ENCODE peak calls at places on chromosome 11, in five cellular contexts. One of them, this sample, is unnamed.
A peak's percentile ranks its signal among the peaks of the same experiment; 100 is the strongest.

GRCh38 chr11:59510917-59511589 is at the start of gene OR4D9:
- DNase-seq in fibroblast of lung: no peak
- DNase-seq in A549: no peak
- DNase-seq in BE2C: no peak
- DNase-seq in AG04450: no peak
- DNase-seq in this sample: peak; percentile 28

GRCh38 chr11:8035225-8035846 is 45.7 kb upstream of the TUB start:
- DNase-seq in fibroblast of lung: no peak
- DNase-seq in A549: no peak
- DNase-seq in BE2C: no peak
- DNase-seq in AG04450: no peak
- DNase-seq in this sample: no peak

GRCh38 chr11:44950036-44950624 is 553 bp downstream of the TP53I11 start:
- DNase-seq in fibroblast of lung: no peak
- DNase-seq in A549: no peak
- DNase-seq in BE2C: peak; percentile 28
- DNase-seq in AG04450: no peak
- DNase-seq in this sample: no peak

GRCh38 chr11:119791701-119792151 is 62.7 kb upstream of the NECTIN1 start:
- DNase-seq in fibroblast of lung: peak; percentile 82
- DNase-seq in A549: no peak
- DNase-seq in BE2C: no peak
- DNase-seq in AG04450: no peak
- DNase-seq in this sample: no peak

GRCh38 chr11:133525976-133526375 is 6.3 kb downstream of the OPCML start:
- DNase-seq in fibroblast of lung: no peak
- DNase-seq in A549: no peak
- DNase-seq in BE2C: no peak
- DNase-seq in AG04450: no peak
- DNase-seq in this sample: no peak

GRCh38 chr11:61480936-61481335 is 27.6 kb upstream of the LRRC10B start:
- DNase-seq in fibroblast of lung: no peak
- DNase-seq in A549: no peak
- DNase-seq in BE2C: peak; percentile 56
- DNase-seq in AG04450: no peak
- DNase-seq in this sample: peak; percentile 66

GRCh38 chr11:72642815-72643511 is 31.3 kb downstream of the PDE2A start:
- DNase-seq in fibroblast of lung: peak; percentile 39
- DNase-seq in A549: peak; percentile 80
- DNase-seq in BE2C: peak; percentile 81
- DNase-seq in AG04450: no peak
- DNase-seq in this sample: peak; percentile 76

GRCh38 chr11:112219476-112220232 is 6.6 kb upstream of the PTS start:
- DNase-seq in fibroblast of lung: peak; percentile 57
- DNase-seq in A549: peak; percentile 39
- DNase-seq in BE2C: peak; percentile 39
- DNase-seq in AG04450: peak; percentile 52
- DNase-seq in this sample: peak; percentile 56

GRCh38 chr11:85685131-85685819 is 720 bp downstream of the CCDC89 start:
- DNase-seq in fibroblast of lung: no peak
- DNase-seq in A549: no peak
- DNase-seq in BE2C: peak; percentile 66
- DNase-seq in AG04450: peak; percentile 55
- DNase-seq in this sample: no peak

GRCh38 chr11:112797072-112797471 is 164.1 kb upstream of the NCAM1 start:
- DNase-seq in fibroblast of lung: peak; percentile 22
- DNase-seq in A549: no peak
- DNase-seq in BE2C: peak; percentile 62
- DNase-seq in AG04450: no peak
- DNase-seq in this sample: no peak

GRCh38 chr11:118916842-118917388 is 8.8 kb downstream of the BCL9L start:
- DNase-seq in fibroblast of lung: peak; percentile 68
- DNase-seq in A549: no peak
- DNase-seq in BE2C: peak; percentile 65
- DNase-seq in AG04450: no peak
- DNase-seq in this sample: no peak

GRCh38 chr11:3942160-3942955 is 86.9 kb downstream of the STIM1 start:
- DNase-seq in fibroblast of lung: no peak
- DNase-seq in A549: no peak
- DNase-seq in BE2C: no peak
- DNase-seq in AG04450: no peak
- DNase-seq in this sample: no peak

GRCh38 chr11:130999992-131000770 is 83.9 kb upstream of the SNX19 start:
- DNase-seq in fibroblast of lung: peak; percentile 96
- DNase-seq in A549: peak; percentile 38
- DNase-seq in BE2C: no peak
- DNase-seq in AG04450: peak; percentile 95
- DNase-seq in this sample: no peak

GRCh38 chr11:15735711-15736110 is 620.6 kb downstream of the SOX6 start:
- DNase-seq in fibroblast of lung: no peak
- DNase-seq in A549: no peak
- DNase-seq in BE2C: no peak
- DNase-seq in AG04450: no peak
- DNase-seq in this sample: peak; percentile 19

GRCh38 chr11:2316963-2317244 is 15.1 kb downstream of the TSPAN32 start:
- DNase-seq in fibroblast of lung: no peak
- DNase-seq in A549: no peak
- DNase-seq in BE2C: no peak
- DNase-seq in AG04450: no peak
- DNase-seq in this sample: peak; percentile 2

GRCh38 chr11:1576825-1577224 is 4.8 kb upstream of the DUSP8 start:
- DNase-seq in fibroblast of lung: no peak
- DNase-seq in A549: no peak
- DNase-seq in BE2C: no peak
- DNase-seq in AG04450: no peak
- DNase-seq in this sample: no peak

GRCh38 chr11:61392991-61393595 is 706 bp downstream of the TMEM216 start:
- DNase-seq in fibroblast of lung: peak; percentile 32
- DNase-seq in A549: peak; percentile 35
- DNase-seq in BE2C: no peak
- DNase-seq in AG04450: no peak
- DNase-seq in this sample: peak; percentile 35

GRCh38 chr11:101584651-101585050 is 844 bp upstream of the TRPC6 start:
- DNase-seq in fibroblast of lung: no peak
- DNase-seq in A549: no peak
- DNase-seq in BE2C: no peak
- DNase-seq in AG04450: no peak
- DNase-seq in this sample: no peak

GRCh38 chr11:15819679-15820286 is 536.6 kb downstream of the SOX6 start:
- DNase-seq in fibroblast of lung: peak; percentile 42
- DNase-seq in A549: peak; percentile 41
- DNase-seq in BE2C: peak; percentile 58
- DNase-seq in AG04450: no peak
- DNase-seq in this sample: peak; percentile 83

GRCh38 chr11:119094816-119095065 is 6.9 kb downstream of the DPAGT1 start:
- DNase-seq in fibroblast of lung: peak; percentile 84
- DNase-seq in A549: no peak
- DNase-seq in BE2C: peak; percentile 87
- DNase-seq in AG04450: no peak
- DNase-seq in this sample: no peak

GRCh38 chr11:76025068-76025467 is 181.2 kb downstream of the WNT11 start:
- DNase-seq in fibroblast of lung: peak; percentile 98
- DNase-seq in A549: no peak
- DNase-seq in BE2C: no peak
- DNase-seq in AG04450: peak; percentile 85
- DNase-seq in this sample: peak; percentile 46

GRCh38 chr11:69269926-69270697 is 23.8 kb upstream of the MYEOV start:
- DNase-seq in fibroblast of lung: no peak
- DNase-seq in A549: no peak
- DNase-seq in BE2C: no peak
- DNase-seq in AG04450: no peak
- DNase-seq in this sample: no peak

GRCh38 chr11:60763692-60764369 is 7.2 kb downstream of the MS4A15 start:
- DNase-seq in fibroblast of lung: no peak
- DNase-seq in A549: no peak
- DNase-seq in BE2C: no peak
- DNase-seq in AG04450: no peak
- DNase-seq in this sample: no peak

GRCh38 chr11:134577801-134578200 is 165.8 kb upstream of the B3GAT1 start:
- DNase-seq in fibroblast of lung: no peak
- DNase-seq in A549: no peak
- DNase-seq in BE2C: no peak
- DNase-seq in AG04450: no peak
- DNase-seq in this sample: no peak

GRCh38 chr11:134575504-134576230 is 163.6 kb upstream of the B3GAT1 start:
- DNase-seq in fibroblast of lung: no peak
- DNase-seq in A549: no peak
- DNase-seq in BE2C: no peak
- DNase-seq in AG04450: no peak
- DNase-seq in this sample: no peak

GRCh38 chr11:134576721-134577171 is 164.7 kb upstream of the B3GAT1 start:
- DNase-seq in fibroblast of lung: no peak
- DNase-seq in A549: no peak
- DNase-seq in BE2C: no peak
- DNase-seq in AG04450: no peak
- DNase-seq in this sample: no peak

GRCh38 chr11:134574947-134575346 is 162.9 kb upstream of the B3GAT1 start:
- DNase-seq in fibroblast of lung: no peak
- DNase-seq in A549: no peak
- DNase-seq in BE2C: no peak
- DNase-seq in AG04450: no peak
- DNase-seq in this sample: no peak

DNA sequence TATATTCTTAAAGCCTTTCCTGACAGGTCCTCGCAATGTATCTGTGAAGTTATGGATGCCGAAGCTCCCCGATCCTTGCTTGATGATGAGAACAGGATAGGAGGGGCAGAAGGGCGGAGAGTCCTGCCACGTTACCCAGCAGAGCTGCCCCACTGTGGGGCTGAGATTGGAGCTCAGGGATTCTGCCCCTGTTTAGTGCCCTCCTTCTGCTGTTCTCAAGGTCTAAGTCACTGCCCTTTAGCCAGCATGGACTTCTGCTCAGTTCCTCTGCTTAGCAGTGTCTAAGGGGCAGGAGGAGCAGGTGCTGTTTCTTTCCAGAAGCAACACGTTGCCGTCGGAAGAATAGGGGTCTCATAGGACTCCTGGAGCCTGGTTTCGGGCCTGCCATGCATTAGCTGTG is 164.2 kb upstream of the B3GAT1 start:
- DNase-seq in fibroblast of lung: no peak
- DNase-seq in A549: no peak
- DNase-seq in BE2C: no peak
- DNase-seq in AG04450: no peak
- DNase-seq in this sample: no peak
- H3K9me3 ChIP-seq in fibroblast of lung: no peaks in the 10 kb centered on the region
- H3K9me3 ChIP-seq in A549: no peaks in the 10 kb centered on the region
- H3K9me3 ChIP-seq in BE2C: no peaks in the 10 kb centered on the region
- H3K9me3 ChIP-seq in AG04450: peaks cover 87% of the 10 kb centered on the region
- H3K9me3 ChIP-seq in this sample: no peaks in the 10 kb centered on the region

DNA sequence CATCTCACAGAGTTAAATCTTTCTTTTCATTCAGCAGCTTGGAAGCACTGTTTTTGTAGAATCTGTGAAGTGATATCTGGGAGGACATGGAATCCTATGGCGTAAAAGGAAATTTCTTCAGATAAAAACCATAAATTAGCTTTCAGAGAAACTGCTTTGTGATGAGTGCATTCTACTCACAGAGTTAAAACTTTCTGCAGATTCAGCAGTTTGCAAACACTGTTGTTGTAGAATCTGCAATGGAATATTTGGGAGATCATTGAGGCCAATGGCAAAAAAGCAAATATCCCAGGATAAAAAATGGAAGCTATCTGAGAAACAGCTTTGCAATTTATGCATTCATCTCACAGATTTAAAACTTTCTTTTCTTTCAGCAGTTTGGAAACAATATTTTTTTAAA is 180.6 kb downstream of the OR4A47 start:
- DNase-seq in fibroblast of lung: no peak
- DNase-seq in A549: no peak
- DNase-seq in BE2C: no peak
- DNase-seq in AG04450: no peak
- DNase-seq in this sample: no peak
- H3K9me3 ChIP-seq in fibroblast of lung: no peaks in the 10 kb centered on the region
- H3K9me3 ChIP-seq in A549: peaks cover 4% of the 10 kb centered on the region
- H3K9me3 ChIP-seq in BE2C: no peaks in the 10 kb centered on the region
- H3K9me3 ChIP-seq in AG04450: no peaks in the 10 kb centered on the region
- H3K9me3 ChIP-seq in this sample: no peaks in the 10 kb centered on the region

DNA sequence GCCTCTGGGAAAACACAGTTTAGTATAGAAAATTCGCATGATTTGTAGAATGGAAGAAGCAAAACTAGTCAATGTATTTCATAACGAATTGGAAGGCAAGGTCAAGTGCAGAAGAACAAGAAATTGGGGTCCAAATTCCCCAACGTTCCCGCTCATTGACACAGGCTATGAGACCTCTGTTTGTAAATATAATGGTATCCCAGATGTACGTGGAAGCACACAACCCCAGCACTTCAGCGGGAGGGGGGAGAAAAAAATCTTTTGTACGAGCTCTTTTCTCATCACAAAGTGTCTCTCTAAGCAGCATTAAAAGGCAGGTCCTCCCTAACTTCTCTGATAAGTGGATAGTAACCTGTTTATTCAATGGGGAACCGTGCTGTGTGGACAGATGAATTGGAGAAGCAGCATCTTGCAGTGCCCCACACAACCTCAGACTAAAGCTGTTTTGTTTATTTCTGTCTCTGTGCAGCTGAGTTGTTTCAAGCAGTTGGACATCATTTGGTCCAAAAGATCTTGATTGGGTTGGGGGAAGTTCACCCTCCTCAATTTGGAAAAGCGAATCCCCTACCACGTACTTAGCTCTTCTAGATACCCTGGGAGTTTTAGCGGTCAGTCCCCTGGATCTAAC is 1.1 kb upstream of the GAB2 start:
- DNase-seq in fibroblast of lung: no peak
- DNase-seq in A549: no peak
- DNase-seq in BE2C: no peak
- DNase-seq in AG04450: no peak
- DNase-seq in this sample: no peak
- H3K9me3 ChIP-seq in fibroblast of lung: no peaks in the 10 kb centered on the region
- H3K9me3 ChIP-seq in A549: no peaks in the 10 kb centered on the region
- H3K9me3 ChIP-seq in BE2C: no peaks in the 10 kb centered on the region
- H3K9me3 ChIP-seq in AG04450: no peaks in the 10 kb centered on the region
- H3K9me3 ChIP-seq in this sample: no peaks in the 10 kb centered on the region

DNA sequence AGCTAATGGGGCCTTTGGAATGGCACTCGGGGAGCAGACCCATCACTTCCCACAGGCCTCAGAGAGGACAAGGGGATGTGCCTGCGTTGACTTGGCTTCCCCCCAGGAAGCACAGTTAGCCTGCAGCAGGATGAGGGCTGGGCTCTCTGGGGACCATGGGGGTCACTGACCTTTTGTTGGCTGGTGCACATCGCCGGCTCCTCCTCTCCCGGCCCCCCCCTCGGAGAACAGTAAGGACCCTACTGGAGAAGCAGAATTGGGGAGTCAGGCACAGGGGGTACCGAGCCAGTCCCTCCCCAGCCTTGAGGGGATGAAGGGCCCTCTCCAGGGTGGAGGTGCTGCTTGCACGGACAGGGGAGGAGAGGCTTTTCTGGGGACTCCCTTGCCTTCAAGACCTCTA is 32.8 kb downstream of the NRXN2 start:
- DNase-seq in fibroblast of lung: no peak
- DNase-seq in A549: no peak
- DNase-seq in BE2C: no peak
- DNase-seq in AG04450: no peak
- DNase-seq in this sample: no peak
- H3K9me3 ChIP-seq in fibroblast of lung: no peaks in the 10 kb centered on the region
- H3K9me3 ChIP-seq in A549: no peaks in the 10 kb centered on the region
- H3K9me3 ChIP-seq in BE2C: no peaks in the 10 kb centered on the region
- H3K9me3 ChIP-seq in AG04450: no peaks in the 10 kb centered on the region
- H3K9me3 ChIP-seq in this sample: no peaks in the 10 kb centered on the region